ENCODE peak calls at places on chromosomes 7 and 10, in seven cellular contexts. Y is H1, N is heart right ventricle, R is BJ, C is mammary epithelial cell, Z is sigmoid colon, X is kidney epithelial cell. J is an unnamed sample. For H3K27me3, the result is how much of the 10 kb centered on the place peaks cover.

GRCh38 chr7:46802460-46802972 is 779.4 kb downstream of the TNS3 start:
- DNase-seq in N (no peak), Y (no peak), Z (no peak), X (no peak), R (no peak), C (no peak), J (no peak)

GRCh38 chr10:5861269-5862031 is 28.2 kb downstream of the ANKRD16 start:
- DNase-seq in C (peak), R (peak), N (no peak), Y (no peak), Z (no peak), X (no peak), J (peak)

GRCh38 chr10:98963608-98964007 is 272.0 kb downstream of the HPSE2 start:
- DNase-seq in Y (no peak), X (no peak), C (peak), R (no peak), N (no peak), Z (no peak), J (peak)

GRCh38 chr7:18257711-18258110 is 230.1 kb upstream of the PRPS1L1 start:
- DNase-seq in Y (no peak), C (no peak), X (no peak), R (no peak), N (no peak), Z (no peak), J (peak)

GRCh38 chr7:148185050-148185449 is 405.5 kb upstream of the C7orf33 start:
- DNase-seq in X (no peak), C (no peak), Y (no peak), R (no peak), N (no peak), Z (no peak), J (peak)

GRCh38 chr7:76364198-76364584 is 5.4 kb upstream of the YWHAG start:
- DNase-seq in X (peak), Z (peak), R (no peak), C (peak), Y (no peak), N (peak), J (no peak)

GRCh38 chr10:75497997-75498797 is 66.8 kb downstream of the LRMDA start:
- DNase-seq in Z (peak), C (no peak), X (no peak), R (no peak), Y (no peak), N (no peak), J (no peak)

GRCh38 chr7:140212100-140212881 is 35.5 kb upstream of the KDM7A start:
- DNase-seq in X (no peak), N (no peak), Z (no peak), R (no peak), C (peak), Y (no peak), J (no peak)

GRCh38 chr7:138890782-138891445 is 90.3 kb downstream of the KIAA1549 start:
- DNase-seq in R (peak), Y (no peak), Z (no peak), C (no peak), N (no peak), X (no peak), J (peak)

GRCh38 chr7:96407427-96407826 is 85.5 kb upstream of the SLC25A13 start:
- DNase-seq in Z (no peak), N (no peak), C (peak), R (no peak), X (no peak), Y (no peak), J (peak)

GRCh38 chr10:126634915-126635314 is 35.6 kb downstream of the C10orf90 start:
- DNase-seq in X (peak), Y (no peak), N (no peak), R (peak), Z (no peak), C (peak), J (no peak)

GRCh38 chr10:47045331-47045861 is 134.2 kb downstream of the PTPN20 start:
- DNase-seq in R (no peak), X (no peak), Z (peak), N (no peak), Y (no peak), C (no peak), J (no peak)

GRCh38 chr10:3525832-3526449 is 259.1 kb downstream of the KLF6 start:
- DNase-seq in R (peak), X (peak), C (peak), Y (no peak), Z (peak), N (no peak), J (peak)

GRCh38 chr10:47034511-47035051 is 123.4 kb downstream of the PTPN20 start:
- DNase-seq in N (no peak), Y (no peak), R (no peak), Z (peak), X (no peak), C (no peak), J (no peak)

GRCh38 chr10:132961864-132962622 is 19.7 kb upstream of the CFAP46 start:
- DNase-seq in N (peak), Y (peak), Z (peak), C (peak), X (peak), R (peak), J (peak)

GRCh38 chr7:51352174-51353145 is 35.9 kb upstream of the COBL start:
- DNase-seq in C (no peak), X (no peak), Y (no peak), N (no peak), Z (no peak), R (no peak), J (no peak)

GRCh38 chr7:54946271-54946670 is 72.5 kb upstream of the EGFR start:
- DNase-seq in N (no peak), Z (no peak), X (no peak), C (peak), Y (no peak), R (no peak), J (no peak)

GRCh38 chr7:124764071-124764846 is 1.3 kb downstream of the GPR37 start:
- DNase-seq in X (no peak), Z (no peak), R (no peak), N (no peak), Y (no peak), C (no peak), J (no peak)

GRCh38 chr10:114478281-114478680 is 74.0 kb upstream of the AFAP1L2 start:
- DNase-seq in N (no peak), R (no peak), Y (no peak), X (no peak), C (no peak), Z (no peak), J (no peak)

GRCh38 chr7:32539917-32540544 is 44.7 kb downstream of the AVL9 start:
- DNase-seq in X (no peak), Y (no peak), Z (no peak), C (no peak), N (no peak), R (no peak), J (no peak)

GRCh38 chr10:78931333-78932083 is 137.3 kb upstream of the ZMIZ1 start:
- DNase-seq in Y (no peak), X (peak), N (peak), C (peak), R (peak), Z (peak), J (peak)

GRCh38 chr10:89203237-89203636 is 3.9 kb downstream of the CH25H start:
- DNase-seq in Y (no peak), X (no peak), Z (no peak), R (no peak), N (no peak), C (no peak), J (no peak)

GRCh38 chr10:77377034-77377433 is 260.6 kb downstream of the KCNMA1 start:
- DNase-seq in Y (no peak), X (no peak), N (no peak), Z (no peak), R (no peak), C (no peak), J (peak)

GRCh38 chr7:31123317-31123716 is 71.2 kb downstream of the ADCYAP1R1 start:
- DNase-seq in X (no peak), N (no peak), R (no peak), Z (no peak), Y (no peak), C (no peak), J (no peak)

GRCh38 chr7:35878356-35878755 is 77.5 kb downstream of the SEPTIN7 start:
- DNase-seq in Y (no peak), N (no peak), Z (no peak), C (no peak), R (no peak), X (no peak), J (peak)

GRCh38 chr10:103620357-103620749 is 126.8 kb downstream of the NEURL1 start:
- DNase-seq in C (no peak), Y (no peak), N (no peak), Z (no peak), X (no peak), R (no peak), J (no peak)

GRCh38 chr10:78910021-78910420 is 158.7 kb upstream of the ZMIZ1 start:
- DNase-seq in R (no peak), X (no peak), N (no peak), Z (no peak), C (no peak), Y (no peak), J (no peak)

GRCh38 chr10:35348609-35349388 is 12.5 kb downstream of the CCNY start:
- DNase-seq in Y (no peak), Z (no peak), R (no peak), X (no peak), C (no peak), N (no peak), J (no peak)

GRCh38 chr10:50431791-50432190 is 180.5 kb upstream of the ASAH2 start:
- DNase-seq in X (no peak), R (no peak), C (peak), Z (no peak), Y (no peak), N (no peak), J (no peak)

GRCh38 chr7:4561775-4562174 is 120.3 kb upstream of the FOXK1 start:
- DNase-seq in Z (no peak), Y (no peak), N (no peak), X (no peak), C (no peak), R (no peak), J (no peak)

GRCh38 chr10:6927001-6927400 is 346.9 kb upstream of the PRKCQ start:
- DNase-seq in Z (no peak), X (no peak), C (no peak), N (no peak), Y (no peak), R (no peak), J (no peak)

GRCh38 chr7:55575733-55576132 is 3.4 kb upstream of the VOPP1 start:
- DNase-seq in Y (no peak), N (no peak), Z (no peak), R (no peak), C (no peak), X (no peak), J (no peak)

GRCh38 chr10:24873281-24873683 is 79.1 kb downstream of the PRTFDC1 start:
- DNase-seq in R (peak), X (peak), C (peak), Y (no peak), N (no peak), Z (no peak), J (peak)

GRCh38 chr7:4297843-4298219 is 384.3 kb upstream of the FOXK1 start:
- DNase-seq in X (no peak), Y (no peak), N (no peak), C (no peak), Z (no peak), R (no peak), J (no peak)

GRCh38 chr7:17436126-17436525 is 137.7 kb downstream of the AHR start:
- DNase-seq in Y (no peak), Z (no peak), N (no peak), C (no peak), X (no peak), R (no peak), J (no peak)

GRCh38 chr10:78742730-78743615 is 325.8 kb upstream of the ZMIZ1 start:
- DNase-seq in Y (no peak), C (no peak), Z (peak), N (peak), X (no peak), R (no peak), J (no peak)

DNA sequence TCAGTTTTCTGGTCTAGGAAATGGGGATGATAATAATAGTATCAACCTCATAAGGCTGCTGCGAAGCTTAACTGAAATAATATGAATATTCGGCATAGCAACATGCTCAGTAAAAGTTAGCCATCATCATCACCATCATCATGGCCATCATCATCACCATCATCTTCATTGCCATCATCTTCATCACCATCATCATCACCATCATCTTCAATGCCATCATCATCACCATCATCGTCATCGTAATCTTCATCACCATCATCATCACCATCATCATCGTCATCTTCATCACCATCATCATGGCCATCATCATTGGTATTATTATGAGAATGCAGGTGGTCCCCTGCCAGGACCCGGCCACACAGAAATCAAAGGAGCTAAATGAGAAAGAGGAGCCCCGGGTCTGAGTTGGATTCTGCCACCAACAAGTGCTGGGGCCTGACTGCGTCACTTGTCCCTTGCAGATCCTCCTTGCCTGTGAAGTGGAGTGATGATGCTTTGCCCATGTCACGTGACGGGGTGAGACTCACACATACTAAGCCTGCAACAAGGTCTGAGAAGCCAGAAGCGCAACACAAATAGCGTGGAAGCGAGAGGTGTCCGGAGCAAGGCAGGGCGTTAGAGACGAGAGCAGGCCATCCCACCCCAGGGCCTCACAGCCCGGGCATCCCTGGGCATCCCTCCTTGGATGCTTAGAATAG is 46.1 kb upstream of the EN2 start:
- DNase-seq in C (no peak), Z (no peak), N (no peak), X (no peak), Y (no peak), R (no peak), J (no peak)
- H3K27me3 ChIP-seq in C (under half), Z (under half), N (under half), X (under half), Y (under half), R (under half), J (under half)

DNA sequence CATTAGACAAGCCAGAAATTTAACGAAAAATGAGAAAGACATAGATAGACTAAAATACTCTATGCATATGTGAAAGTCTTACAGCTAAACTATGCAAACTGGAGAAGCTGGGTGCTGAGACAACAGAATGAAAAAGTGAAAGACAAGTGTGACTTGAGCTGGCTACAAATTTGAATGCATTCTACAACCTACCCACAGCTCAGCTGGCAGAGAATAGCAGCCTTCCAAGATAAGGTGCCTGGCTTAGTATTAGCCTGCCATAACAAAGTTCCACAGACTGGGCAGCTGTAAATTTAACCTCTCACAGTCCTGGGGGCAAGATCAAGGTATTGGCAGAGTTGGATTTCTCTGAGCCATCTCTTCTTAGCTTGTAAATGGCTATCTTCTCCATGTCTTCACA is 156.7 kb downstream of the CDC14C start:
- DNase-seq in X (no peak), C (no peak), Y (no peak), R (no peak), Z (no peak), N (no peak), J (no peak)
- TF ChIP-seq CTCF in X (no peak), C (no peak), Y (no peak), R (no peak), Z (no peak), N (no peak), J (no peak)

GRCh38 chr7:100946766-100947365 is 2.5 kb upstream of the MUC3A start:
- DNase-seq in Z (no peak), C (no peak), R (no peak), N (peak), Y (no peak), X (no peak), J (no peak)
- H3K27me3 ChIP-seq in Z (under half), C (under half), R (under half), N (under half), Y (under half), X (under half), J (under half)

DNA sequence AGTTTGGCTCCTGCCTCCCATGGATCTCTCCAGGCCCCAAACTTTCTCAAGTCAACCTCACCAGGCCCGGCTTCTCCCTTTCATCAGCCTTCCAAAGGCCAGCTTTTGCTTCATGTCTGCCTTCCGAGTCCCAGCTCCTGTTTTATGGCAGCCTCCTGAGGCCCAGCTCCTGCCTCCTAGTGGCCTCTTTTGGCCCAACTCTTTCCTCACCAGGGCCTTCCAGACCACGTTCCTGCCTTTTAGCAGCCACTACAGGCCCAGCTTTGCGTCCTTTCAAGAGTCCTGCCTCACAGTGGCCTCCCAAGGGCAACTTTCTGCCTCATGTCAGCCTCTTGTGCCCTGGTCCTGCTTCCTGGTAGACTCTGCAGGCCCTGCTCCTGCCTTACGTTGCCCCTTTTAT is 15.3 kb upstream of the TMEM248 start:
- DNase-seq in Y (no peak), N (no peak), Z (no peak), C (no peak), R (no peak), X (no peak), J (no peak)
- TF ChIP-seq CTCF in Y (peak), N (no peak), Z (no peak), C (no peak), R (peak), X (peak), J (peak)

GRCh38 chr10:130782467-130782866 is 529.1 kb downstream of the TCERG1L start:
- DNase-seq in N (no peak), R (no peak), C (no peak), Y (peak), Z (no peak), X (no peak), J (no peak)
- H3K27me3 ChIP-seq in N (under half), R (under half), C (under half), Y (under half), Z (under half), X (under half), J (under half)

GRCh38 chr10:93818086-93818485 is 60.4 kb downstream of the LGI1 start:
- DNase-seq in Y (no peak), C (no peak), R (no peak), N (no peak), X (no peak), Z (no peak), J (no peak)

GRCh38 chr10:93812664-93813338 is 55.1 kb downstream of the LGI1 start:
- DNase-seq in R (no peak), C (no peak), Z (no peak), X (no peak), N (no peak), Y (no peak), J (no peak)

GRCh38 chr10:93816123-93816747 is 58.5 kb downstream of the LGI1 start:
- DNase-seq in Y (peak), C (peak), X (peak), Z (peak), N (peak), R (peak), J (peak)

GRCh38 chr10:93813507-93814465 is 56.0 kb downstream of the LGI1 start:
- DNase-seq in X (no peak), Z (no peak), N (peak), R (no peak), C (peak), Y (peak), J (peak)

DNA sequence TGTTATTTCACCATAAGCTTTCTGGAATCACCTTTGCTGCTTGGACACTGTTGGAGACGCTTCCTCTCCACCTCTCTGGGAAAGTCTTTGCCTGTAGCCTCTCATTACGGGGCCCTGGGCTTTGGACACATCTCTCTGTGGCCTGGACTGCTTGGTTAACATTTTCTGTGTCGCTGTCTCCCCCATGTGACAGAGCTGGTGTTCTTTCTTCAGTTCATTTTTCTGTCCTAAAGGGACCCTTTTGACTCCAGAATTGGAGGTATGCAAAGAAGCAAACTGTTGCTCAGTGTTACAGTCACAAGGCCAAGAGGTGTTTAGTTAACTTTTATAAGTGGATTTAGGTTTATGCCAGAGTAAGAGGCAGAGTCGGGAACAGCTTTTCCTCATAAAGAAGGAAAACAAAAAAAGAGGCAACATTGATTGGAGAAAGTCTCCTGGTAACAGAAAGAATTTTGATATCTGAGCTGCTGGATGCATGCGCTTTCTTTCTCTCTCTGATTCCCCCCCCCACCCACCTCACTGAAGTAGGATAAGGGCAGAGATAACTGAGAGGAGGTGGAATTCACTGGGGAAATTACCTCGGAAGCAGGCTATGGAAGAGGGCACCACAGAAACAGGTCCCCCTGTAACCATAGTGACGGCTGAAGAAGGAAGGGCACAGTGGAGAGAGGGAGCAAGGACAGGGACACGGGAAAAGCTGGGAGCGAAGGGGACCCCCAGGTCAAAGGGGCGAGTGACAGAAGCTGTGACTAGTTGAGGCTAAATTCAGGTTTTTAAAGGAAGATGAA is 57.8 kb downstream of the LGI1 start:
- DNase-seq in X (no peak), Z (no peak), N (no peak), R (no peak), Y (no peak), C (peak), J (peak)
- TF ChIP-seq CTCF in X (peak), Z (no peak), N (no peak), R (peak), Y (peak), C (no peak), J (peak)

GRCh38 chr7:155618708-155619633 is 25.5 kb upstream of the RBM33 start:
- DNase-seq in X (peak), C (no peak), Z (no peak), N (no peak), R (no peak), Y (no peak), J (peak)
- H3K27me3 ChIP-seq in X (under half), C (under half), Z (under half), N (under half), R (under half), Y (under half), J (under half)

J was measured in brain microvascular endothelial cell.